ENCODE peak calls at places on chromosomes 13 and 19, in four cellular contexts. One of them, this sample, is unnamed.

GRCh38 chr19:9075064-9075964 is 11.5 kb upstream of the OR1M1 start:
- DNase-seq in GM19239: no peak
- DNase-seq in AG10803: peak; percentile 69
- DNase-seq in neural crest cell: no peak
- DNase-seq in this sample: peak; percentile 79

GRCh38 chr13:43865892-43866291 is 13.6 kb downstream of the CCDC122 start:
- DNase-seq in GM19239: no peak
- DNase-seq in AG10803: peak; percentile 74
- DNase-seq in neural crest cell: no peak
- DNase-seq in this sample: peak; percentile 58

GRCh38 chr13:113638806-113639205 is 19.2 kb downstream of the ATP4B start:
- DNase-seq in GM19239: no peak
- DNase-seq in AG10803: no peak
- DNase-seq in neural crest cell: no peak
- DNase-seq in this sample: no peak

GRCh38 chr13:69571606-69572323 is 535.9 kb upstream of the ATXN8OS start:
- DNase-seq in GM19239: no peak
- DNase-seq in AG10803: no peak
- DNase-seq in neural crest cell: no peak
- DNase-seq in this sample: no peak

GRCh38 chr13:52845766-52846566 is 2.5 kb downstream of the PCDH8 start:
- DNase-seq in GM19239: no peak
- DNase-seq in AG10803: no peak
- DNase-seq in neural crest cell: peak; percentile 61
- DNase-seq in this sample: no peak

GRCh38 chr13:64718116-64718515 is 2512.0 kb downstream of the PCDH9 start:
- DNase-seq in GM19239: no peak
- DNase-seq in AG10803: no peak
- DNase-seq in neural crest cell: no peak
- DNase-seq in this sample: no peak

GRCh38 chr13:107209811-107210210 is 641.9 kb upstream of the ARGLU1 start:
- DNase-seq in GM19239: no peak
- DNase-seq in AG10803: peak; percentile 31
- DNase-seq in neural crest cell: no peak
- DNase-seq in this sample: peak; percentile 68

GRCh38 chr13:26186995-26187394 is 35.1 kb downstream of the RNF6 start:
- DNase-seq in GM19239: no peak
- DNase-seq in AG10803: no peak
- DNase-seq in neural crest cell: no peak
- DNase-seq in this sample: no peak

GRCh38 chr19:2546128-2547032 is 70.5 kb downstream of the GADD45B start:
- DNase-seq in GM19239: no peak
- DNase-seq in AG10803: no peak
- DNase-seq in neural crest cell: peak; percentile 77
- DNase-seq in this sample: peak; percentile 32

GRCh38 chr19:45769054-45769782 is at the start of gene SIX5:
- DNase-seq in GM19239: peak; percentile 98
- DNase-seq in AG10803: peak; percentile 98
- DNase-seq in neural crest cell: peak; percentile 96
- DNase-seq in this sample: peak; percentile 99

GRCh38 chr13:109835321-109835720 is 48.9 kb upstream of the IRS2 start:
- DNase-seq in GM19239: no peak
- DNase-seq in AG10803: peak; percentile 6
- DNase-seq in neural crest cell: no peak
- DNase-seq in this sample: no peak

GRCh38 chr19:51710163-51710562 is 13.6 kb downstream of the HAS1 start:
- DNase-seq in GM19239: no peak
- DNase-seq in AG10803: peak; percentile 64
- DNase-seq in neural crest cell: no peak
- DNase-seq in this sample: no peak